ENCODE peak calls at places on chromosomes 2 and 18, in five cellular contexts. B, U, R, W and Y are unnamed samples.

GRCh38 chr2:54396107-54396506 is 60.0 kb upstream of the SPTBN1 start:
- DNase-seq in B (no peak), R (no peak), U (peak; percentile 58), W (no peak), Y (no peak)

GRCh38 chr2:191581003-191581402 is 96.9 kb upstream of the NABP1 start:
- DNase-seq in W (no peak), U (no peak), B (no peak), R (no peak), Y (no peak)

GRCh38 chr2:99480390-99480789 is 9.4 kb downstream of the REV1 start:
- DNase-seq in B (no peak), W (no peak), R (no peak), U (no peak), Y (no peak)

GRCh38 chr2:69385443-69386151 is 1.4 kb downstream of the GFPT1 start:
- DNase-seq in U (no peak), W (no peak), B (no peak), R (no peak), Y (no peak)

GRCh38 chr2:80028051-80028450 is 276.5 kb downstream of the LRRTM1 start:
- DNase-seq in W (no peak), R (no peak), B (no peak), U (no peak), Y (no peak)

GRCh38 chr2:69291004-69291650 is 95.9 kb downstream of the GFPT1 start:
- DNase-seq in R (no peak), B (no peak), U (peak; percentile 33), W (no peak), Y (no peak)

GRCh38 chr2:42786561-42787345 is 5.6 kb downstream of the HAAO start:
- DNase-seq in W (no peak), B (no peak), U (no peak), R (no peak), Y (no peak)

GRCh38 chr2:158999458-158999857 is 31.0 kb downstream of the TANC1 start:
- DNase-seq in B (no peak), U (peak; percentile 89), W (no peak), R (no peak), Y (no peak)

GRCh38 chr2:227536445-227536844 is 62.2 kb upstream of the SCYGR2 start:
- DNase-seq in W (no peak), B (no peak), R (no peak), U (no peak), Y (no peak)

GRCh38 chr2:218448934-218449333 is 30.0 kb downstream of the VIL1 start:
- DNase-seq in W (no peak), R (no peak), B (no peak), U (peak; percentile 67), Y (no peak)

GRCh38 chr2:200267350-200267749 is 39.1 kb upstream of the SPATS2L start:
- DNase-seq in W (no peak), R (no peak), U (no peak), B (no peak), Y (no peak)

GRCh38 chr2:237830522-237830921 is 28.9 kb upstream of the RAMP1 start:
- DNase-seq in R (no peak), B (no peak), U (no peak), W (no peak), Y (no peak)

GRCh38 chr2:238684362-238685326 is 163.2 kb upstream of the TWIST2 start:
- DNase-seq in U (peak; percentile 86), B (peak; percentile 60), W (no peak), R (peak; percentile 88), Y (no peak)

GRCh38 chr2:113117594-113118262 is 9.7 kb upstream of the IL1RN start:
- DNase-seq in W (peak; percentile 25), U (peak; percentile 44), R (peak; percentile 82), B (peak; percentile 37), Y (no peak)

GRCh38 chr18:70288171-70288850 is 534 bp upstream of the SOCS6 start:
- DNase-seq in R (peak; percentile 85), U (no peak), B (peak; percentile 53), W (peak; percentile 45), Y (no peak)